ENCODE peak calls at places on chromosome 6, in ten cellular contexts. A is CD4-positive, alpha-beta memory T cell; L is kidney; O is activated T-helper 1 cell treated with Interleukin-2 at 50 U/mL for 16 hours; W is glutamatergic neuron; F is GM23338; K is stimulated activated naive CD8-positive, alpha-beta T cell treated with anti-CD3 and anti-CD28 coated beads, Interleukin-15, Interleukin-2, amounts not matched to agents 100 U/mL and 50 U/mL, for 24 hours; U is stimulated activated CD4-positive, alpha-beta T cell treated with anti-CD3 and anti-CD28 coated beads, Interleukin-15, amount 100 ng/mL, for 1 hour; T is nucleus accumbens; N is left ventricle myocardium inferior. H is an unnamed sample.

GRCh38 chr6:25942561-25943147 is 12.2 kb upstream of the SLC17A2 start:
- DNase-seq in A (peak), L (no peak), O (no peak), W (no peak), F (peak), K (no peak), U (no peak), T (no peak), N (no peak), H (no peak)

GRCh38 chr6:12012231-12012565 is at the start of gene HIVEP1:
- DNase-seq in A (no peak), L (peak), O (no peak), W (peak), F (no peak), K (peak), U (no peak), T (no peak), N (peak), H (peak)

GRCh38 chr6:137240168-137240567 is 21.0 kb upstream of the IFNGR1 start:
- DNase-seq in A (no peak), L (no peak), O (no peak), W (no peak), F (no peak), K (no peak), U (no peak), T (no peak), N (peak), H (peak)

GRCh38 chr6:2542101-2542857 is 208.4 kb downstream of the MYLK4 start:
- DNase-seq in A (no peak), L (no peak), O (no peak), W (no peak), F (no peak), K (no peak), U (no peak), T (no peak), N (no peak), H (no peak)

GRCh38 chr6:64715624-64716023 is 991.4 kb downstream of the EYS start:
- DNase-seq in A (no peak), L (no peak), O (no peak), W (no peak), F (no peak), K (no peak), U (no peak), T (no peak), N (no peak), H (no peak)

GRCh38 chr6:44058617-44059358 is 68.5 kb downstream of the MRPL14 start:
- DNase-seq in A (no peak), L (peak), O (no peak), W (no peak), F (no peak), K (peak), U (no peak), T (no peak), N (peak), H (peak)

GRCh38 chr6:163836916-163837660 is 422.6 kb downstream of the QKI start:
- DNase-seq in A (no peak), L (no peak), O (no peak), W (no peak), F (no peak), K (no peak), U (no peak), T (no peak), N (no peak), H (no peak)

GRCh38 chr6:67591910-67592309 is 1043.2 kb upstream of the ADGRB3 start:
- DNase-seq in A (no peak), L (no peak), O (no peak), W (no peak), F (no peak), K (no peak), U (no peak), T (no peak), N (no peak), H (no peak)

GRCh38 chr6:34288581-34288980 is 39.8 kb upstream of the SMIM29 start:
- DNase-seq in A (no peak), L (no peak), O (no peak), W (no peak), F (no peak), K (no peak), U (no peak), T (no peak), N (no peak), H (no peak)

GRCh38 chr6:135212020-135212806 is 31.1 kb downstream of the MYB start:
- DNase-seq in A (no peak), L (no peak), O (no peak), W (no peak), F (no peak), K (peak), U (no peak), T (no peak), N (no peak), H (no peak)

GRCh38 chr6:4668271-4669179 is 107.7 kb upstream of the CDYL start:
- DNase-seq in A (no peak), L (no peak), O (no peak), W (no peak), F (no peak), K (no peak), U (no peak), T (no peak), N (no peak), H (no peak)

GRCh38 chr6:121437861-121438651 is 2.6 kb downstream of the GJA1 start:
- DNase-seq in A (no peak), L (no peak), O (no peak), W (no peak), F (peak), K (no peak), U (no peak), T (no peak), N (peak), H (peak)

GRCh38 chr6:18211338-18211737 is 53.0 kb downstream of the DEK start:
- DNase-seq in A (no peak), L (no peak), O (no peak), W (no peak), F (no peak), K (no peak), U (no peak), T (no peak), N (no peak), H (no peak)

GRCh38 chr6:32140420-32141046 is 10.4 kb upstream of the FKBPL start:
- DNase-seq in A (no peak), L (no peak), O (no peak), W (no peak), F (no peak), K (no peak), U (no peak), T (no peak), N (no peak), H (no peak)

GRCh38 chr6:99568103-99568933 is at the start of gene CCNC:
- DNase-seq in A (peak), L (peak), O (peak), W (peak), F (peak), K (peak), U (peak), T (peak), N (peak), H (peak)

GRCh38 chr6:105769987-105770386 is 316.1 kb upstream of the PRDM1 start:
- DNase-seq in A (no peak), L (no peak), O (no peak), W (no peak), F (no peak), K (no peak), U (no peak), T (no peak), N (no peak), H (no peak)